ENCODE peak calls at places on chromosome 3, in nine cellular contexts. Z is spleen; M is CD4-positive, alpha-beta T cell; E is HT1080; T is PC-9; F is stimulated activated CD4-positive, alpha-beta T cell treated with anti-CD3 and anti-CD28 coated beads, TNF-alpha, amount 100 ng/mL, for 1 hour; V is NCI-H1105; O is neural progenitor cell; J is mesenteric fat pad. K is an unnamed sample.

GRCh38 chr3:33144433-33144832 is 30.6 kb downstream of the CRTAP start:
- DNase-seq in F (no peak), V (no peak), O (peak; percentile 69), J (no peak), Z (no peak), T (no peak), E (no peak), M (peak; percentile 9), K (no peak)

GRCh38 chr3:117553461-117553860 is 843.9 kb downstream of the TUSC7 start:
- DNase-seq in O (no peak), T (no peak), F (no peak), E (peak; percentile 84), Z (no peak), V (no peak), M (no peak), J (no peak), K (no peak)

GRCh38 chr3:105367063-105367405 is 325 bp downstream of the ALCAM start:
- DNase-seq in J (no peak), M (peak; percentile 3), O (peak; percentile 51), E (no peak), V (no peak), Z (peak; percentile 89), T (peak; percentile 39), F (no peak), K (peak; percentile 82)

GRCh38 chr3:194275231-194275671 is 75.9 kb downstream of the CPN2 start:
- DNase-seq in O (no peak), E (no peak), J (peak; percentile 51), F (no peak), V (no peak), T (no peak), Z (no peak), M (no peak), K (peak; percentile 29)

GRCh38 chr3:140720242-140720641 is 42.4 kb downstream of the TRIM42 start:
- DNase-seq in J (no peak), M (no peak), T (no peak), Z (no peak), O (no peak), E (no peak), V (no peak), F (no peak), K (no peak)

GRCh38 chr3:45907769-45908705 is 21.7 kb downstream of the CCR9 start:
- DNase-seq in T (no peak), E (no peak), V (no peak), Z (no peak), M (no peak), J (peak; percentile 60), O (no peak), F (no peak), K (no peak)

GRCh38 chr3:106913111-106913698 is 464.0 kb upstream of the CCDC54 start:
- DNase-seq in F (no peak), Z (no peak), J (no peak), T (no peak), O (peak; percentile 33), E (peak; percentile 50), V (no peak), M (no peak), K (no peak)

GRCh38 chr3:197599089-197599765 is 43.5 kb upstream of the BDH1 start:
- DNase-seq in E (peak; percentile 78), O (peak; percentile 87), Z (peak; percentile 88), T (peak; percentile 73), V (no peak), M (peak; percentile 78), J (no peak), F (peak; percentile 51), K (no peak)

GRCh38 chr3:42066516-42067181 is 24.5 kb upstream of the TRAK1 start:
- DNase-seq in Z (peak; percentile 70), E (no peak), M (no peak), J (no peak), V (no peak), O (peak; percentile 40), T (no peak), F (no peak), K (no peak)

GRCh38 chr3:157498374-157498773 is 4.8 kb downstream of the VEPH1 start:
- DNase-seq in T (no peak), F (no peak), Z (no peak), E (no peak), M (no peak), O (no peak), J (no peak), V (peak; percentile 40), K (no peak)

GRCh38 chr3:169668957-169669681 is 5.6 kb upstream of the MECOM start:
- DNase-seq in Z (peak; percentile 88), T (peak; percentile 78), O (peak; percentile 92), E (peak; percentile 80), J (no peak), F (no peak), V (peak; percentile 97), M (no peak), K (no peak)

GRCh38 chr3:46093327-46093932 is 66.1 kb upstream of the XCR1 start:
- DNase-seq in E (no peak), F (no peak), O (no peak), T (no peak), J (no peak), V (no peak), M (no peak), Z (no peak), K (no peak)

GRCh38 chr3:32127219-32127826 is 20.9 kb downstream of the GPD1L start:
- DNase-seq in F (no peak), T (no peak), E (no peak), O (no peak), V (no peak), M (no peak), J (no peak), Z (no peak), K (no peak)

GRCh38 chr3:13844911-13845310 is 35.0 kb downstream of the WNT7A start:
- DNase-seq in O (no peak), T (no peak), V (no peak), M (no peak), J (no peak), E (no peak), Z (peak; percentile 61), F (no peak), K (no peak)

GRCh38 chr3:174820885-174821284 is 38.2 kb upstream of the NAALADL2 start:
- DNase-seq in Z (no peak), F (no peak), M (no peak), V (no peak), E (no peak), T (no peak), O (no peak), J (no peak), K (no peak)

GRCh38 chr3:30611613-30612421 is 5.4 kb downstream of the TGFBR2 start:
- DNase-seq in Z (no peak), M (no peak), O (no peak), V (no peak), J (no peak), E (peak; percentile 77), T (peak; percentile 75), F (no peak), K (no peak)

GRCh38 chr3:63384382-63384781 is 106.3 kb downstream of the SYNPR start:
- DNase-seq in Z (no peak), E (no peak), V (no peak), F (no peak), T (no peak), J (no peak), M (no peak), O (no peak), K (no peak)

GRCh38 chr3:150925751-150926201 is 20.5 kb upstream of the MINDY4B start:
- DNase-seq in O (peak; percentile 76), F (no peak), M (peak; percentile 28), E (peak; percentile 43), T (no peak), Z (peak; percentile 85), J (no peak), V (peak; percentile 82), K (no peak)

GRCh38 chr3:108255131-108255530 is 32.9 kb upstream of the IFT57 start:
- DNase-seq in J (no peak), M (no peak), Z (no peak), V (no peak), F (no peak), O (no peak), E (no peak), T (no peak), K (no peak)

GRCh38 chr3:11600501-11601282 is 43.0 kb downstream of the VGLL4 start:
- DNase-seq in F (no peak), M (no peak), O (peak; percentile 86), V (no peak), Z (no peak), T (peak; percentile 98), E (peak; percentile 99), J (no peak), K (peak; percentile 96)

GRCh38 chr3:138349926-138350665 is 1.7 kb downstream of the MRAS start:
- DNase-seq in Z (no peak), E (no peak), J (peak; percentile 62), O (no peak), T (no peak), V (no peak), F (no peak), M (no peak), K (no peak)

GRCh38 chr3:164479406-164479805 is 598.9 kb downstream of the SI start:
- DNase-seq in Z (no peak), E (no peak), J (no peak), V (peak; percentile 33), O (no peak), M (no peak), T (no peak), F (no peak), K (no peak)

GRCh38 chr3:43879166-43879565 is 188.4 kb downstream of the ABHD5 start:
- DNase-seq in E (peak; percentile 27), T (peak; percentile 76), M (no peak), F (no peak), V (no peak), J (no peak), Z (no peak), O (peak; percentile 86), K (no peak)

GRCh38 chr3:72597756-72598195 is 250.5 kb downstream of the SHQ1 start:
- DNase-seq in T (no peak), Z (no peak), V (no peak), E (no peak), M (no peak), F (no peak), J (no peak), O (peak; percentile 56), K (no peak)

GRCh38 chr3:132253262-132253878 is 63.8 kb upstream of the ACP3 start:
- DNase-seq in F (no peak), V (peak; percentile 26), J (no peak), Z (no peak), T (peak; percentile 56), M (no peak), O (peak; percentile 71), E (peak; percentile 56), K (no peak)

GRCh38 chr3:32886911-32887310 is 64.5 kb upstream of the CCR4 start:
- DNase-seq in T (no peak), Z (no peak), F (no peak), O (no peak), E (no peak), M (no peak), V (no peak), J (no peak), K (no peak)

GRCh38 chr3:171088984-171089754 is 62.6 kb upstream of the SLC2A2 start:
- DNase-seq in E (peak; percentile 98), O (peak; percentile 5), J (no peak), Z (no peak), T (peak; percentile 77), M (no peak), V (peak; percentile 29), F (no peak), K (no peak)

GRCh38 chr3:32862247-32863013 is 44.6 kb downstream of the TRIM71 start:
- DNase-seq in F (no peak), E (no peak), Z (no peak), T (no peak), J (no peak), O (no peak), V (no peak), M (no peak), K (no peak)

GRCh38 chr3:11310258-11310657 is 38.1 kb downstream of the ATG7 start:
- DNase-seq in Z (no peak), M (no peak), E (no peak), T (no peak), F (no peak), V (no peak), O (no peak), J (no peak), K (no peak)

GRCh38 chr3:79052054-79052681 is 715.6 kb downstream of the ROBO1 start:
- DNase-seq in Z (no peak), E (no peak), F (no peak), T (no peak), O (no peak), M (no peak), J (no peak), V (no peak), K (no peak)

GRCh38 chr3:87694678-87695077 is 364.1 kb downstream of the CGGBP1 start:
- DNase-seq in T (no peak), V (peak; percentile 50), E (no peak), M (no peak), O (no peak), J (no peak), Z (no peak), F (no peak), K (no peak)